ENCODE peak calls at places on chromosomes 16 and 17, in five cellular contexts. One of them, this sample, is unnamed.

GRCh38 chr16:47612711-47613110 is 151.6 kb downstream of the PHKB start:
- DNase-seq in AG09319: no peak
- DNase-seq in tibial artery: no peak
- DNase-seq in AG10803: peak; percentile 17
- DNase-seq in heart right ventricle: no peak
- DNase-seq in this sample: no peak

GRCh38 chr16:47538472-47538871 is 77.3 kb downstream of the PHKB start:
- DNase-seq in AG09319: no peak
- DNase-seq in heart right ventricle: no peak
- DNase-seq in tibial artery: no peak
- DNase-seq in AG10803: no peak
- DNase-seq in this sample: no peak

GRCh38 chr16:22052985-22053384 is 39.4 kb upstream of the VWA3A start:
- DNase-seq in AG10803: no peak
- DNase-seq in tibial artery: no peak
- DNase-seq in heart right ventricle: no peak
- DNase-seq in AG09319: no peak
- DNase-seq in this sample: no peak

GRCh38 chr16:75203106-75203505 is 3.9 kb downstream of the CTRB2 start:
- DNase-seq in heart right ventricle: no peak
- DNase-seq in AG09319: no peak
- DNase-seq in AG10803: no peak
- DNase-seq in tibial artery: peak; percentile 17
- DNase-seq in this sample: no peak

GRCh38 chr16:18958621-18959578 is 24.8 kb upstream of the TMC7 start:
- DNase-seq in AG09319: no peak
- DNase-seq in tibial artery: no peak
- DNase-seq in AG10803: peak; percentile 20
- DNase-seq in heart right ventricle: no peak
- DNase-seq in this sample: no peak

GRCh38 chr16:89360760-89361435 is 129.5 kb downstream of the ANKRD11 start:
- DNase-seq in AG09319: no peak
- DNase-seq in AG10803: no peak
- DNase-seq in heart right ventricle: no peak
- DNase-seq in tibial artery: no peak
- DNase-seq in this sample: no peak

GRCh38 chr17:78253946-78254672 is 22.7 kb downstream of the TMEM235 start:
- DNase-seq in AG09319: peak; percentile 40
- DNase-seq in tibial artery: peak; percentile 79
- DNase-seq in heart right ventricle: peak; percentile 83
- DNase-seq in AG10803: peak; percentile 73
- DNase-seq in this sample: peak; percentile 93

GRCh38 chr16:8496364-8496763 is 93.9 kb downstream of the TMEM114 start:
- DNase-seq in heart right ventricle: no peak
- DNase-seq in AG09319: no peak
- DNase-seq in AG10803: no peak
- DNase-seq in tibial artery: no peak
- DNase-seq in this sample: no peak

GRCh38 chr17:19388791-19389190 is 1.8 kb upstream of the MFAP4 start:
- DNase-seq in tibial artery: no peak
- DNase-seq in heart right ventricle: no peak
- DNase-seq in AG09319: no peak
- DNase-seq in AG10803: no peak
- DNase-seq in this sample: no peak

GRCh38 chr17:36942031-36942599 is 4.8 kb downstream of the LHX1 start:
- DNase-seq in AG10803: no peak
- DNase-seq in tibial artery: no peak
- DNase-seq in heart right ventricle: no peak
- DNase-seq in AG09319: no peak
- DNase-seq in this sample: no peak

GRCh38 chr16:17470002-17470870 is 524 bp downstream of the XYLT1 start:
- DNase-seq in AG10803: no peak
- DNase-seq in heart right ventricle: no peak
- DNase-seq in AG09319: no peak
- DNase-seq in tibial artery: peak; percentile 40
- DNase-seq in this sample: peak; percentile 56

GRCh38 chr17:78113804-78114785 is 14.5 kb downstream of the TMC6 start:
- DNase-seq in AG09319: no peak
- DNase-seq in tibial artery: no peak
- DNase-seq in heart right ventricle: no peak
- DNase-seq in AG10803: peak; percentile 4
- DNase-seq in this sample: no peak

GRCh38 chr17:78708510-78708973 is 73.5 kb downstream of the CYTH1 start:
- DNase-seq in AG10803: peak; percentile 79
- DNase-seq in AG09319: peak; percentile 60
- DNase-seq in tibial artery: peak; percentile 58
- DNase-seq in heart right ventricle: peak; percentile 58
- DNase-seq in this sample: peak; percentile 64

GRCh38 chr16:4663756-4664465 is 29.5 kb upstream of the NUDT16L1 start:
- DNase-seq in AG09319: no peak
- DNase-seq in heart right ventricle: peak; percentile 61
- DNase-seq in AG10803: no peak
- DNase-seq in tibial artery: peak; percentile 78
- DNase-seq in this sample: no peak

GRCh38 chr16:11877374-11877773 is 26.0 kb upstream of the RSL1D1 start:
- DNase-seq in AG09319: no peak
- DNase-seq in heart right ventricle: no peak
- DNase-seq in tibial artery: no peak
- DNase-seq in AG10803: peak; percentile 27
- DNase-seq in this sample: no peak

GRCh38 chr16:14300631-14301149 is 229.6 kb downstream of the MRTFB start:
- DNase-seq in AG10803: peak; percentile 86
- DNase-seq in AG09319: peak; percentile 63
- DNase-seq in heart right ventricle: peak; percentile 78
- DNase-seq in tibial artery: peak; percentile 87
- DNase-seq in this sample: peak; percentile 46

GRCh38 chr16:67961551-67961957 is 6.9 kb downstream of the SLC12A4 start:
- DNase-seq in AG10803: no peak
- DNase-seq in heart right ventricle: no peak
- DNase-seq in AG09319: no peak
- DNase-seq in tibial artery: no peak
- DNase-seq in this sample: no peak

GRCh38 chr16:28157768-28158535 is 53.8 kb downstream of the XPO6 start:
- DNase-seq in AG09319: no peak
- DNase-seq in AG10803: peak; percentile 71
- DNase-seq in tibial artery: no peak
- DNase-seq in heart right ventricle: no peak
- DNase-seq in this sample: no peak

GRCh38 chr16:73794936-73795335 is 501.7 kb upstream of the PSMD7 start:
- DNase-seq in tibial artery: peak; percentile 66
- DNase-seq in AG09319: no peak
- DNase-seq in heart right ventricle: peak; percentile 20
- DNase-seq in AG10803: peak; percentile 3
- DNase-seq in this sample: no peak

GRCh38 chr16:13039526-13039925 is 138.1 kb downstream of the SHISA9 start:
- DNase-seq in AG10803: no peak
- DNase-seq in AG09319: no peak
- DNase-seq in tibial artery: no peak
- DNase-seq in heart right ventricle: no peak
- DNase-seq in this sample: no peak

GRCh38 chr17:1899403-1900000 is 69.7 kb downstream of the RPA1 start:
- DNase-seq in AG10803: no peak
- DNase-seq in AG09319: no peak
- DNase-seq in tibial artery: no peak
- DNase-seq in heart right ventricle: no peak
- DNase-seq in this sample: no peak
- TF ChIP-seq CTCF in AG10803: peak; percentile 32
- TF ChIP-seq CTCF in AG09319: no peak
- TF ChIP-seq CTCF in tibial artery: peak; percentile 9
- TF ChIP-seq CTCF in heart right ventricle: no peak
- TF ChIP-seq CTCF in this sample: peak; percentile 23

GRCh38 chr17:35171834-35172233 is 22.4 kb downstream of the SLC35G3 start:
- DNase-seq in tibial artery: no peak
- DNase-seq in AG09319: no peak
- DNase-seq in heart right ventricle: no peak
- DNase-seq in AG10803: peak; percentile 8
- DNase-seq in this sample: no peak

GRCh38 chr17:35174835-35175334 is 19.3 kb downstream of the SLC35G3 start:
- DNase-seq in heart right ventricle: no peak
- DNase-seq in tibial artery: no peak
- DNase-seq in AG10803: no peak
- DNase-seq in AG09319: no peak
- DNase-seq in this sample: no peak

GRCh38 chr17:35167666-35168065 is 20.0 kb downstream of the UNC45B start:
- DNase-seq in tibial artery: no peak
- DNase-seq in heart right ventricle: no peak
- DNase-seq in AG10803: peak; percentile 19
- DNase-seq in AG09319: no peak
- DNase-seq in this sample: no peak

GRCh38 chr17:35169964-35170363 is 22.3 kb downstream of the UNC45B start:
- DNase-seq in tibial artery: no peak
- DNase-seq in heart right ventricle: no peak
- DNase-seq in AG10803: no peak
- DNase-seq in AG09319: no peak
- DNase-seq in this sample: no peak

GRCh38 chr17:35170968-35171771 is 23.0 kb downstream of the SLC35G3 start:
- DNase-seq in heart right ventricle: no peak
- DNase-seq in tibial artery: no peak
- DNase-seq in AG09319: no peak
- DNase-seq in AG10803: peak; percentile 14
- DNase-seq in this sample: no peak
- TF ChIP-seq CTCF in heart right ventricle: no peak
- TF ChIP-seq CTCF in tibial artery: peak; percentile 43
- TF ChIP-seq CTCF in AG09319: peak; percentile 31
- TF ChIP-seq CTCF in AG10803: peak; percentile 51
- TF ChIP-seq CTCF in this sample: no peak

DNA sequence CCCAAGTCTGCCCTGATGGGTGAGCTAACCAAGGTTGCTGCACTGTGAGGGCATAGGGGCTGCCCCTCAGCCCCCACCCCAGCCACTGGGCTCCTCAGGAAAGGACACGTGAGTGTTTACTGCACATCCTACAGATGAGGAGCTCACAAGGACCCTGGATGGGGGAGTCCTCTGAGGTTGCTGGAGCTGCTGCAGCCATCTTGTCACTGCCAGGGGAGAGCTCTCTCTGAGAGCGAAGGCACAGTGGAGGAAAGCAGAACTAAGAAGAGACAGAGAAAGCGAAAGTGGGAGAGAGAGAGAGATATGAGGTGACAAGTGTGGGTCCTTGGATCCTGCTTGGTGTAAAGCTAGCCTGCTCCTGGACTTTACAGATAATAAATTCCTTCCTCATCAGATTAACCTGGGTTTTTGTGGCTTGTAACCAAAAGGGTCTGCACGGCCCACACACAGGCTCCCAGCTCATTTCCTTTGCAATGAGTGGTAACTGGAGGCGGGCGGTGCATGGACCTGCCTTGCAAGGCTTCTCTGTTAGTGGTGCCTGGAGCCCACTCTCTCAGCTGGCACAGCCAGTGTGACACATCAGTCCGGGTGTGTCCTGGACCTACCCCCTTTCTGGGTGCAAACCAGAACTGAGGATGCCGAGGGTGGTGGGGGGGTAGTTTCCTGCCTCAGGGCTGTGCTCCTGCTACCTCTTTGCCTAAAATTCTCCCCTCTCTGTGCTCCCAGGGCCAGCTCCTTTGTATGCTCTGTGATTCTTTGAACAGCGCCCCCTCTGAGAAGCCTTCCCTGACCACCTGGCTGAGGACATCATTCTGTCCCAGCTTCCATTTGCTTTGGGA is 14.2 kb downstream of the SNX20 start:
- DNase-seq in AG09319: no peak
- DNase-seq in heart right ventricle: no peak
- DNase-seq in AG10803: no peak
- DNase-seq in tibial artery: no peak
- DNase-seq in this sample: no peak
- TF ChIP-seq CTCF in AG09319: no peak
- TF ChIP-seq CTCF in heart right ventricle: no peak
- TF ChIP-seq CTCF in AG10803: no peak
- TF ChIP-seq CTCF in tibial artery: no peak
- TF ChIP-seq CTCF in this sample: no peak

DNA sequence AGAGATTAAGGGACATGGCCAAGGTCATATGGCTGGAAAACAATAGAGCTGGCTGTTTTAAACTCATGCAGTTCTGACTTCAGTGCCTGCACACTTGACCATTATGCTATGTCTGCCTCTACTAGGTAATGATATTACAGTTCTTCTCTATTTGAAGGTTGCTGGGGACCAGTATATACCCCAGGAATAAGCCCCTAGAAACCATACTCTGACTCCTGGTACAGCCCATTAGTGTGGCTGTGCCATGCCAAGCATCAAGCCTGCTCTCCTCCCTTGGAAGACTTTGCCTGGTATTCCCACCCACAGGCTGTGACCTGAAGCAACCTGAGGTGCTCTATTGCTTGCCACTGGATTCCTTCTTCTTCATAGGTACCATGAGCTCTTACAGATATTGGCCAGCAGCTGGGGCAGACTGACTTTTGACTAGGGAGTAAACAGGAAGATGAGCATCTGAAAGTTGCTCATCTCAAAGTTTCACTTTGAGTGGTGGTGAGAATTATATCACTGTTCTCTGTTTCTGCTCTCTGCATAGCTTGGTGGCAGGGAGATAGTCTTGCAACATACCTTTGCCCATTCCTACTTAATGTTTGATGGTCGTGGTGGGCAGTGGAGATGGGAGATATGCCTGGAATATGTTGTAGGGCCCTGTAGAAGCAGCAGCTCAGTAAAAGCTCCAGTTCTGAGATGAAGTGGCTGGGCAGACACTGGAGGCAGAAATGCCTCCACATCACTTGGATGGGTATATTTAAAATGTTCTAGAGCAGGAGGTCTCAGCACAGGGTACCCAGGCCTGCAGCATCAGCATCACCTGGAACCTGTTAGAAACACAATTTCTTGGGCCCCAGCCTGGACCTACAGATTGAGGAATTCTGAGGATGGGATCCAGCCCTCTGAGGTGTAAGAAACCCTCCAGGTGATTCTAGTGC is 274.7 kb downstream of the HS3ST4 start:
- DNase-seq in tibial artery: no peak
- DNase-seq in AG09319: no peak
- DNase-seq in AG10803: no peak
- DNase-seq in heart right ventricle: no peak
- DNase-seq in this sample: no peak
- TF ChIP-seq CTCF in tibial artery: no peak
- TF ChIP-seq CTCF in AG09319: no peak
- TF ChIP-seq CTCF in AG10803: no peak
- TF ChIP-seq CTCF in heart right ventricle: no peak
- TF ChIP-seq CTCF in this sample: no peak

GRCh38 chr16:72149676-72150464 is 22.1 kb downstream of the PMFBP1 start:
- DNase-seq in tibial artery: no peak
- DNase-seq in AG09319: no peak
- DNase-seq in AG10803: no peak
- DNase-seq in heart right ventricle: no peak
- DNase-seq in this sample: peak; percentile 12
- TF ChIP-seq CTCF in tibial artery: no peak
- TF ChIP-seq CTCF in AG09319: no peak
- TF ChIP-seq CTCF in AG10803: no peak
- TF ChIP-seq CTCF in heart right ventricle: no peak
- TF ChIP-seq CTCF in this sample: peak; percentile 23

GRCh38 chr17:35726609-35727460 is 4.6 kb upstream of the RASL10B start:
- DNase-seq in AG09319: peak; percentile 69
- DNase-seq in heart right ventricle: peak; percentile 41
- DNase-seq in tibial artery: peak; percentile 68
- DNase-seq in AG10803: peak; percentile 94
- DNase-seq in this sample: peak; percentile 64
- TF ChIP-seq CTCF in AG09319: no peak
- TF ChIP-seq CTCF in heart right ventricle: no peak
- TF ChIP-seq CTCF in tibial artery: no peak
- TF ChIP-seq CTCF in AG10803: no peak
- TF ChIP-seq CTCF in this sample: no peak

This sample was measured in nephron progenitor cell.